ENCODE peak calls at places on chromosomes 7 and 10, in seven cellular contexts. Y is GM23248, H is PC-3, R is GM23338, G is HCT116, B is OCI-LY7, S is SK-N-SH. O is an unnamed sample. For H3K9me2, the result is how much of the 10 kb centered on the place peaks cover.

GRCh38 chr10:95295031-95295755 is 4.4 kb upstream of the PDLIM1 start:
- DNase-seq in G (no peak), B (peak), S (no peak), R (peak), Y (peak), H (no peak), O (peak)

GRCh38 chr7:17781491-17782215 is 158.6 kb downstream of the SNX13 start:
- DNase-seq in Y (peak), R (no peak), S (no peak), H (peak), B (no peak), G (peak), O (no peak)

GRCh38 chr7:134058980-134059379 is 68.2 kb upstream of the LRGUK start:
- DNase-seq in Y (peak), R (peak), B (no peak), G (no peak), H (no peak), S (no peak), O (no peak)

GRCh38 chr7:25732771-25733217 is 419.2 kb upstream of the NFE2L3 start:
- DNase-seq in G (no peak), S (no peak), H (no peak), Y (no peak), B (no peak), R (peak), O (no peak)

GRCh38 chr10:30365278-30365677 is 16.2 kb upstream of the MTPAP start:
- DNase-seq in G (peak), H (peak), S (no peak), R (no peak), Y (peak), B (no peak), O (no peak)

GRCh38 chr7:108404509-108405435 is 51.5 kb downstream of the NRCAM start:
- DNase-seq in S (no peak), Y (peak), G (no peak), B (no peak), R (no peak), H (no peak), O (no peak)

GRCh38 chr10:18044976-18045720 is 93.4 kb downstream of the SLC39A12 start:
- DNase-seq in H (no peak), G (no peak), S (no peak), B (no peak), R (peak), Y (peak), O (no peak)

GRCh38 chr7:124152859-124153692 is 120.2 kb upstream of the TMEM229A start:
- DNase-seq in R (peak), B (peak), Y (peak), G (peak), H (peak), S (peak), O (peak)

GRCh38 chr7:129989466-129989865 is 36.7 kb upstream of the UBE2H start:
- DNase-seq in Y (no peak), H (no peak), B (no peak), G (peak), S (peak), R (no peak), O (peak)

GRCh38 chr7:43674559-43675436 is 54.5 kb downstream of the COA1 start:
- DNase-seq in S (no peak), B (no peak), Y (peak), R (no peak), G (peak), H (peak), O (no peak)

GRCh38 chr7:47373871-47374451 is 207.9 kb downstream of the TNS3 start:
- DNase-seq in B (peak), H (no peak), S (peak), G (no peak), R (no peak), Y (no peak), O (no peak)

GRCh38 chr10:110398419-110399162 is 93.9 kb upstream of the SMNDC1 start:
- DNase-seq in S (no peak), R (peak), B (no peak), H (peak), Y (peak), G (peak), O (no peak)

GRCh38 chr7:117731455-117731854 is 141.8 kb downstream of the CTTNBP2 start:
- DNase-seq in B (no peak), H (no peak), S (no peak), R (no peak), G (no peak), Y (no peak), O (no peak)

GRCh38 chr10:34689053-34689452 is 126.0 kb downstream of the PARD3 start:
- DNase-seq in B (no peak), S (no peak), Y (peak), H (peak), G (no peak), R (no peak), O (no peak)

GRCh38 chr7:112160771-112161150 is 45.4 kb downstream of the DOCK4 start:
- DNase-seq in Y (no peak), B (no peak), G (no peak), S (no peak), R (no peak), H (no peak), O (no peak)

GRCh38 chr10:63416376-63416775 is 49.4 kb downstream of the JMJD1C start:
- DNase-seq in S (no peak), B (no peak), H (no peak), R (no peak), Y (peak), G (no peak), O (no peak)

GRCh38 chr7:138565451-138566114 is 105.5 kb downstream of the TRIM24 start:
- DNase-seq in Y (peak), R (peak), S (no peak), G (peak), B (peak), H (no peak), O (no peak)

GRCh38 chr7:66859794-66860645 is 61.0 kb upstream of the TMEM248 start:
- DNase-seq in H (no peak), Y (peak), S (no peak), B (no peak), R (peak), G (no peak), O (peak)

GRCh38 chr10:112605063-112605462 is 158.0 kb downstream of the VTI1A start:
- DNase-seq in G (no peak), Y (no peak), B (no peak), H (no peak), R (no peak), S (no peak), O (no peak)

GRCh38 chr10:1526427-1527055 is 210.8 kb downstream of the ADARB2 start:
- DNase-seq in G (no peak), B (peak), H (no peak), S (no peak), Y (no peak), R (no peak), O (no peak)

GRCh38 chr10:16853201-16853600 is 36.0 kb upstream of the RSU1 start:
- DNase-seq in B (no peak), G (peak), Y (peak), H (peak), R (peak), S (peak), O (no peak)

GRCh38 chr10:122112021-122112616 is 123.2 kb downstream of the TACC2 start:
- DNase-seq in H (peak), S (no peak), G (peak), Y (peak), R (no peak), B (no peak), O (no peak)

GRCh38 chr7:151346180-151346769 is 4.7 kb downstream of the NUB1 start:
- DNase-seq in H (no peak), B (no peak), Y (no peak), G (no peak), R (no peak), S (no peak), O (no peak)

GRCh38 chr7:121994625-121995410 is 121.9 kb downstream of the PTPRZ1 start:
- DNase-seq in H (peak), B (peak), Y (peak), S (peak), R (peak), G (peak), O (peak)

GRCh38 chr10:70052462-70053211 is at the start of gene MACROH2A2:
- DNase-seq in S (peak), G (peak), B (no peak), R (peak), H (peak), Y (peak), O (no peak)

GRCh38 chr10:61164458-61165160 is 220.6 kb upstream of the RHOBTB1 start:
- DNase-seq in S (no peak), B (no peak), H (peak), R (no peak), Y (peak), G (no peak), O (no peak)

DNA sequence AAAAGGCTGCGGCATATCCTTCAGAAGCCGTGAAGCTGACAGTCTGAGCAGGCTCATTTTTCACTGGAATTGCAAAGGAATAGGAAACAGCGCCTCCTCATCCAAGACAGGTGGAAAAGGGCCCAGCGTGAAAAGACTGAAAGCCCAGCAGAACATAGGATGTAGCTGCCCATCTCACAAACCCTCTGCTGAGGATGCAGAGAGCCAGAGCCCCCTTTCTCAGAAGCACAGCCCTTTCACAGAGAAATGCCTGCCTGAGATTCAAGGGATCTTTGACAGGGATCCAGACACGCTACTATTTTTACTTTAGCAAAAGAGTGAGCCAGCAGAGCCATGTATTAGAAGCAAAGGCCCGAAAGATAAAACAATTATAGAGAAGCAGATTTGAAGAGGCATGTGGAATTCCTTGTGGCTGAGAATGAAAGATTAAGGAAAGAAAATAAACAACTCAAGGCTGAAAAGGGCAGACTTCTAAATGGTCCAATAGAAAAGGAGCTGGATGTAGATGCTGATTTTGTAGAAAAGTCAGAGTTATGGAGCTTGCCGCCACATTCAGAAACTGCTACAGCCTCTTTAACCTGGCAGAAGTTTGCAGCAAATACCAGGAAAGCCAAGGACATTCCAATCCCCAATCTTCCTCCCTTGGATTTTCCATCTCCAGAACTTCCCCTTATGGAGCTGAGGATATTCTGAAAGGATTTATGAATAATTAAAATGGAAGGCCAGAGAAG is 36.9 kb downstream of the GDI2 start:
- DNase-seq in H (no peak), G (no peak), R (peak), Y (peak), S (peak), B (no peak), O (no peak)
- H3K4me2 ChIP-seq in H (no peak), G (no peak), R (no peak), Y (peak), S (peak), B (peak), O (no peak)

DNA sequence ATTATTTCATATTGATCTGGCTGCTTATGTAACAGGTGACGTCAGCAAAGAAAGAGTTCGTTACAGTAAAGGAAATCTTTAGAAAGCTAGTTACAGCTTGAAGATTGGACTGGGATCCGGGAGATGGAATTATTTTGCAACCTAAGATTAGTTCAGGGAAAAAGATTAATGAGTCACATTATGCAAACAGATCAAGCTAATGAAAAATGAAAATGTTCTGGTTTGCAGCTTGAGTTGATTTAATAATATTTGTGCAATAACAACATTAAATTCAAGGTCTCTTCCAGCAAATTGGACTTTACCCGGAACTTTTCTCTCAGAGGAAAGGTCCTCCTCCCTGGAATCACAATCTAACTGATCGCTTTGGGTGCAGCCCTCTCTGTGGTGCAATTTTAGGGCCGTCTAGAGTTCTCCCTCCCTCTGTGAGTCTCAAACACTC is 119.5 kb downstream of the OTUD1 start:
- DNase-seq in Y (peak), G (no peak), B (no peak), H (peak), S (no peak), R (no peak), O (no peak)
- H3K27ac ChIP-seq in Y (no peak), G (no peak), B (no peak), H (no peak), S (peak), R (no peak), O (no peak)

DNA sequence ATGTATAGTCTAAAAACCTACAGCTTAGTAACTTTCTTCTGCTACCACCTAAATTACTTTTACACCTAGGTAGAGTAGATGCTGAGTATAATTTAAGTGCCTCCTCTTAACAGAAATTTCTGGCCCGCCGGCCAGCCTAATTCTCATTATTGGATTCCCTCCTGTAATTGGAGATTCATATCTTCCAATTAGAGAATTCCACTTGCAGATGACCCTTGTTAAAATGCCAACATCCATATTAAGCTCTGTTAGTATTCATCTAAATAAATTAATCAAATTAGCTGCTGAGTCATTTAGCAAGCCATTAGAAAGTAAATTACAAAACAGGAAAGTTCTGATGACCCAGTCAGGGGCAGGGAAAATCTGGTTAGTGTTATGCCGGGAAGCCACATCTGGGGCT is 82.9 kb downstream of the ORC5 start:
- DNase-seq in H (no peak), B (no peak), Y (no peak), S (peak), R (no peak), G (no peak), O (no peak)
- H3K9me2 ChIP-seq in H (under half), B (under half), Y (under half), S (under half), R (under half), G (under half), O (under half)

GRCh38 chr7:98157761-98158160 is 51.1 kb downstream of the LMTK2 start:
- DNase-seq in G (no peak), R (no peak), H (no peak), S (no peak), Y (no peak), B (no peak), O (no peak)

GRCh38 chr7:98148607-98149006 is 41.9 kb downstream of the LMTK2 start:
- DNase-seq in S (no peak), B (no peak), H (no peak), Y (no peak), R (no peak), G (no peak), O (no peak)

GRCh38 chr7:98149293-98149692 is 42.6 kb downstream of the LMTK2 start:
- DNase-seq in Y (no peak), S (no peak), H (no peak), B (no peak), G (no peak), R (no peak), O (no peak)

GRCh38 chr7:98156700-98157099 is 50.0 kb downstream of the LMTK2 start:
- DNase-seq in B (no peak), H (no peak), Y (no peak), S (no peak), R (no peak), G (no peak), O (no peak)

DNA sequence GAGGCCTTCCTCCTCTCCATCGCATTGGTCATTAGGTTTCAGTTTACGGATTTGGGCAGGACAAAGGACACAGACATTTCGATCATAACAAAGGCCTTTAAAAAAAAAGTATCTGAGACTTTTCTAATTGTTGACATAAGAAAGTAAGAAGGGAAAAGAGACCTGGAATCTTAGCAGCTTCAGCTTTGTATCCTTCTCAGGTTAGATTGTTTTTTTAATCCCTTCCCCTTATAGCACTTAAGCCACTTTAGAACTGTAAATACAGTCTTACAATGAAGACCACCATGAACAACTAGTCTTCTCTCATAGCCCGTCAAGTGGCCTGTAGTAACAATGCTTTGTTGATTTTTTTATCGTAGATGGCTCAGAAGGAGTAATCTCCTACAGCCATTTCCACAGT is 45.2 kb downstream of the LMTK2 start:
- DNase-seq in H (no peak), B (no peak), G (no peak), R (no peak), Y (no peak), S (no peak), O (no peak)
- H3K4me2 ChIP-seq in H (no peak), B (no peak), G (no peak), R (no peak), Y (no peak), S (no peak), O (no peak)